ENCODE peak calls at places on chromosomes 13 and 19, in eight cellular contexts. B is A549, G is tibial nerve, N is transverse colon, Y is stomach, M is suprapubic skin, T is GM12878, A is upper lobe of left lung. I is an unnamed sample.
A peak's percentile ranks its signal among the peaks of the same experiment; 100 is the strongest.

GRCh38 chr19:15373644-15374043 is 5.9 kb downstream of the AKAP8 start:
- DNase-seq in Y (no peak), G (no peak), N (no peak), A (no peak), B (no peak), M (no peak), T (no peak), I (no peak)

GRCh38 chr13:108944760-108945159 is 315.3 kb downstream of the MYO16 start:
- DNase-seq in A (no peak), B (no peak), N (no peak), M (no peak), G (no peak), T (no peak), Y (no peak), I (no peak)

GRCh38 chr19:43784251-43784980 is 3.6 kb upstream of the KCNN4 start:
- DNase-seq in Y (peak; percentile 62), A (peak; percentile 62), M (no peak), B (peak; percentile 92), G (no peak), T (no peak), N (peak; percentile 79), I (no peak)

GRCh38 chr13:29418026-29418425 is 177.5 kb downstream of the SLC7A1 start:
- DNase-seq in G (no peak), M (no peak), Y (no peak), T (no peak), A (no peak), B (no peak), N (no peak), I (no peak)

GRCh38 chr19:31223805-31224534 is 125.3 kb downstream of the TSHZ3 start:
- DNase-seq in A (no peak), Y (no peak), M (no peak), T (no peak), N (no peak), B (no peak), G (no peak), I (no peak)

GRCh38 chr19:13098291-13099072 is 4.2 kb downstream of the LYL1 start:
- DNase-seq in G (no peak), B (no peak), T (no peak), N (no peak), M (no peak), A (peak; percentile 42), Y (no peak), I (peak; percentile 78)

GRCh38 chr19:49333426-49334288 is 1.5 kb upstream of the CD37 start:
- DNase-seq in T (peak; percentile 84), G (no peak), A (peak; percentile 65), N (peak; percentile 68), Y (peak; percentile 29), B (no peak), M (peak; percentile 70), I (no peak)

GRCh38 chr13:48068952-48069351 is 26.0 kb downstream of the MED4 start:
- DNase-seq in A (no peak), B (no peak), N (no peak), T (no peak), M (no peak), Y (no peak), G (no peak), I (no peak)

GRCh38 chr13:98476538-98476966 is 100.4 kb downstream of the STK24 start:
- DNase-seq in B (no peak), A (peak; percentile 81), G (no peak), M (no peak), Y (peak; percentile 66), T (peak; percentile 90), N (peak; percentile 74), I (peak; percentile 83)

GRCh38 chr19:45569619-45570421 is 14.8 kb downstream of the OPA3 start:
- DNase-seq in B (peak; percentile 62), A (peak; percentile 72), N (peak; percentile 87), M (no peak), T (no peak), G (no peak), Y (peak; percentile 76), I (no peak)

GRCh38 chr13:108795841-108796240 is 166.4 kb downstream of the MYO16 start:
- DNase-seq in G (no peak), T (no peak), A (no peak), B (no peak), Y (no peak), M (no peak), N (no peak), I (no peak)

GRCh38 chr19:4984448-4984990 is 15.6 kb downstream of the KDM4B start:
- DNase-seq in B (no peak), N (no peak), A (no peak), T (no peak), Y (no peak), M (no peak), G (no peak), I (no peak)

GRCh38 chr19:4985551-4985991 is 16.7 kb downstream of the KDM4B start:
- DNase-seq in T (no peak), B (no peak), Y (no peak), G (no peak), N (no peak), M (no peak), A (no peak), I (no peak)

GRCh38 chr19:4981681-4981958 is 12.7 kb downstream of the KDM4B start:
- DNase-seq in A (no peak), T (no peak), Y (no peak), M (no peak), G (no peak), B (no peak), N (no peak), I (no peak)

GRCh38 chr19:4984106-4984380 is 15.1 kb downstream of the KDM4B start:
- DNase-seq in G (no peak), N (no peak), Y (no peak), A (no peak), T (no peak), M (no peak), B (no peak), I (no peak)

DNA sequence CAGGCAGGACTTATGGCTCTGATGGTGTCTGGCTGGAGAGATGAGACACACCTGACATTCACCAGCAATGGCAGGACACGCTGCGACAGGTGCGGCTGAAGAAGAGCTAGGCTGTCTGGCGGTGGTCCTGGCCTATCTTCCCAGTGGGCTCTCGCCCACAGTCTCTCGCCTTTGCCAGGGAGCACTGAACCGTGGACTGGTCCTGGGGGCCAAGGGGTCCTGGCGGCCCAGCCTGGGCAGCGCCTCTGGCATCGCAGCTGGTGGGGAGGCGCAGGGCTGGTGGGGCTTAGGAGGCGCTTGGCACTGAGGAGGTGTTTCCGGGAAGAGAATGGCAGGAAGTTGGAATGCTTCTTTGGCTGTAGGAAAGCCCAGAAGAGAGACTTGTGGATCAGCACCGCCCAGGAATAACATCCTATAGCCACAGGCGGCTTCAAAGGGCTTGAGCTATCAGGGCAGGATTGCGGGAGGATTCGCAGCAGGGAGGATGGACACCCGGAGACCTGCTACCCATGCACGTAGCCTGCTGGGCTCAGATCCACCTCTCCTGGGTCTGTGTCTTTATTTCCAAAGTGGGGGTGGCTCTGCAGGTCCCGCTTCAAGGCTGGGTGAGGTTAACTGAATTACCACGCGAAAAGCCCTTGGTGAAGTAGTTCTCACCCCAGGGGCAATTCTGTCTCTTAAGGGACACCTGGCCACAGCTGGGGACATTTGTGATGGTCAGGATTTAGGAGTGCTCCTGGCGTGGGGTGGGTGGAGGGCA is 14.6 kb downstream of the KDM4B start:
- DNase-seq in B (no peak), G (no peak), A (no peak), M (no peak), Y (no peak), T (no peak), N (no peak), I (no peak)
- H3K4me1 ChIP-seq in B (peaks cover 1% of the 10 kb centered on the region), G (peaks cover 23% of the 10 kb centered on the region), A (peaks cover 50% of the 10 kb centered on the region), M (peaks cover 56% of the 10 kb centered on the region), Y (peaks cover 15% of the 10 kb centered on the region), T (peaks cover 3% of the 10 kb centered on the region), N (peaks cover 6% of the 10 kb centered on the region), I (peaks cover 53% of the 10 kb centered on the region)

GRCh38 chr19:42246869-42247630 is 4.6 kb upstream of the GSK3A start:
- DNase-seq in Y (no peak), A (no peak), M (no peak), N (no peak), G (no peak), T (no peak), B (no peak), I (no peak)

GRCh38 chr19:42249149-42249750 is 5.7 kb downstream of the ERF start:
- DNase-seq in G (no peak), Y (no peak), A (no peak), T (no peak), N (no peak), M (no peak), B (no peak), I (no peak)

GRCh38 chr19:42247631-42248199 is 5.3 kb upstream of the GSK3A start:
- DNase-seq in G (no peak), B (no peak), A (no peak), Y (no peak), N (no peak), M (no peak), T (no peak), I (no peak)

GRCh38 chr19:42249769-42250168 is 5.2 kb downstream of the ERF start:
- DNase-seq in A (no peak), B (no peak), T (no peak), Y (no peak), N (no peak), G (no peak), M (no peak), I (no peak)

GRCh38 chr19:42248270-42249148 is 6.1 kb upstream of the GSK3A start:
- DNase-seq in T (no peak), M (no peak), Y (no peak), B (no peak), A (no peak), N (no peak), G (no peak), I (no peak)
- TF ChIP-seq EP300 in T (no peak), M (no peak), Y (no peak), B (no peak), A (no peak), N (no peak), G (no peak), I (no peak)

GRCh38 chr13:40799508-40799907 is 10.1 kb downstream of the SLC25A15 start:
- DNase-seq in A (no peak), N (no peak), B (no peak), G (no peak), Y (no peak), T (no peak), M (no peak), I (no peak)
- H3K27ac ChIP-seq in A (no peak overlapping the region), N (no peak overlapping the region), B (no peak overlapping the region), G (no peak overlapping the region), Y (peak overlapping the region; percentile 80), T (no peak overlapping the region), M (no peak overlapping the region), I (no peak overlapping the region)

DNA sequence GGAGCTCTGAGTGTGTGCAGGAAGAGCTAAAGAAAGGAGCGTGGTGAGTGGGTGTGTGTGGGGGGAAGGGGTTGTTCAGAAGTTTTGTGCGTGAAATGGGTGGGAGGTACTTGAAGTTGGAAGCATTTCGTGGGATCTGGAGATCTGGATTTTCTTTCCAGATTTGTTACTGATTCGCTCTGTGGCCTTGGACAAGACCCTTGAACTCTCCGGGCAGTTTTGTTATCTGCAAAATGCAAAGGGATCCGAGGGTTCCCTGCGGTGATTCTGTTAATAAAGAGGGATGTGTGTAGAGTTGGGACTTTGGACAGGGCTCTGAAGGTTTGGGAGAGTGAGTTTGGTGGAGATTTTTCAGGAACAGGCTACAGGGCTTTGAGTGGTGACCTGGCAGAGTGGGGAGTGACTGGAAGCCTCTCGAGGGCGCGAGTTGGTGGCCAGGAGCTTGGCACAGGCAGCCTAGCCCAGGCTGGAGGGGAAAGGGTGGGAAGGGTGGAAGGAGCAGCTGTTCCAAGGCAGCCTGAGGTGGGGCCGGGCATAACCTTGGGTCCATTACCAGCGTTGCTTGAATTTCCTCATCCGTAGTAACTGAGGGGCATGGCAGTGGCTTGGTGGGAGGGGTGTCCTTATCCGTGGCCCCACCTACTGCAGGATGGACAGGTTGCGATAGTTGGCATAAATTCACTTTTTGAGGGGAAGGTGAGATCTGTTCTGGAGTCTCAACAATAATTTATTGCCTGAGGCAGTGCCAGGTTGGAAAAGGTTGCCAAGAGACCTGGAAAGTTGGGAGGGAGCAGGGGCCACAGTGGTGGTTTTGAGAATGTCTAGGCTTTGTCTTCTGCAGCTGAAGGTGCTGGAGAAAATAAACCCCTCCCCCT is 2.1 kb downstream of the ACTN4 start:
- DNase-seq in M (no peak), G (no peak), T (no peak), B (peak; percentile 89), A (peak; percentile 72), Y (peak; percentile 61), N (peak; percentile 86), I (no peak)
- H3K4me1 ChIP-seq in M (peaks cover 69% of the 10 kb centered on the region), G (peaks cover 50% of the 10 kb centered on the region), T (peaks cover 13% of the 10 kb centered on the region), B (peaks cover 55% of the 10 kb centered on the region), A (peaks cover 60% of the 10 kb centered on the region), Y (peaks cover 64% of the 10 kb centered on the region), N (peaks cover 36% of the 10 kb centered on the region), I (peaks cover 61% of the 10 kb centered on the region)